ENCODE peak calls at places on chromosomes 13 and 19, in six cellular contexts. G is K562, N is body of pancreas, O is left ventricle myocardium inferior, Y is tibial nerve, A is fibroblast of lung. E is an unnamed sample. For H3K36me3, the result is how much of the 10 kb centered on the place peaks cover.

GRCh38 chr13:40181203-40181845 is 485.1 kb downstream of the FOXO1 start:
- DNase-seq in G (peak), N (peak), O (no peak), Y (no peak), A (peak), E (no peak)

GRCh38 chr13:37656247-37656940 is 57.8 kb upstream of the POSTN start:
- DNase-seq in G (no peak), N (no peak), O (no peak), Y (no peak), A (peak), E (no peak)

GRCh38 chr13:51970251-51970793 is 40.9 kb downstream of the ATP7B start:
- DNase-seq in G (no peak), N (no peak), O (no peak), Y (no peak), A (no peak), E (no peak)

GRCh38 chr19:10854350-10855089 is 6.3 kb downstream of the C19orf38 start:
- DNase-seq in G (no peak), N (no peak), O (no peak), Y (no peak), A (no peak), E (no peak)

GRCh38 chr19:15443838-15444237 is 5.9 kb downstream of the WIZ start:
- DNase-seq in G (no peak), N (no peak), O (peak), Y (no peak), A (no peak), E (no peak)

GRCh38 chr13:91722267-91722884 is 324.0 kb downstream of the GPC5 start:
- DNase-seq in G (peak), N (no peak), O (no peak), Y (no peak), A (peak), E (no peak)

GRCh38 chr13:26964278-26965057 is 203.9 kb upstream of the GPR12 start:
- DNase-seq in G (no peak), N (peak), O (no peak), Y (no peak), A (peak), E (no peak)

GRCh38 chr13:114268344-114269280 is 12.8 kb upstream of the UPF3A start:
- DNase-seq in G (no peak), N (no peak), O (no peak), Y (no peak), A (peak), E (no peak)

GRCh38 chr13:98033277-98034247 is 80.1 kb downstream of the IPO5 start:
- DNase-seq in G (no peak), N (peak), O (no peak), Y (peak), A (peak), E (no peak)

GRCh38 chr19:39946532-39946931 is 12.1 kb upstream of the FCGBP start:
- DNase-seq in G (no peak), N (no peak), O (no peak), Y (no peak), A (no peak), E (no peak)

GRCh38 chr13:99265823-99266426 is 7.7 kb upstream of the GPR18 start:
- DNase-seq in G (peak), N (no peak), O (no peak), Y (no peak), A (peak), E (no peak)

GRCh38 chr13:104597554-104598240 is 1531.5 kb upstream of the SLC10A2 start:
- DNase-seq in G (no peak), N (no peak), O (no peak), Y (no peak), A (peak), E (no peak)

GRCh38 chr13:36192166-36192565 is 22.2 kb downstream of the SOHLH2 start:
- DNase-seq in G (no peak), N (no peak), O (no peak), Y (no peak), A (peak), E (no peak)

GRCh38 chr19:12774588-12775555 is at the start of gene HOOK2:
- DNase-seq in G (peak), N (peak), O (no peak), Y (peak), A (no peak), E (peak)

GRCh38 chr13:105135852-105136251 is 1399.6 kb downstream of the EFNB2 start:
- DNase-seq in G (no peak), N (no peak), O (no peak), Y (no peak), A (peak), E (no peak)

GRCh38 chr19:57560049-57560491 is 407 bp upstream of the ZNF550 start:
- DNase-seq in G (no peak), N (no peak), O (peak), Y (no peak), A (peak), E (no peak)
- H3K27ac ChIP-seq in G (peak), N (peak), O (peak), Y (peak), A (peak), E (no peak)

GRCh38 chr13:75430618-75431209 is 51.3 kb downstream of the TBC1D4 start:
- DNase-seq in G (no peak), N (no peak), O (no peak), Y (no peak), A (no peak), E (no peak)
- H3K36me3 ChIP-seq in G (under half), N (under half), O (under half), Y (under half), A (under half), E (under half)

DNA sequence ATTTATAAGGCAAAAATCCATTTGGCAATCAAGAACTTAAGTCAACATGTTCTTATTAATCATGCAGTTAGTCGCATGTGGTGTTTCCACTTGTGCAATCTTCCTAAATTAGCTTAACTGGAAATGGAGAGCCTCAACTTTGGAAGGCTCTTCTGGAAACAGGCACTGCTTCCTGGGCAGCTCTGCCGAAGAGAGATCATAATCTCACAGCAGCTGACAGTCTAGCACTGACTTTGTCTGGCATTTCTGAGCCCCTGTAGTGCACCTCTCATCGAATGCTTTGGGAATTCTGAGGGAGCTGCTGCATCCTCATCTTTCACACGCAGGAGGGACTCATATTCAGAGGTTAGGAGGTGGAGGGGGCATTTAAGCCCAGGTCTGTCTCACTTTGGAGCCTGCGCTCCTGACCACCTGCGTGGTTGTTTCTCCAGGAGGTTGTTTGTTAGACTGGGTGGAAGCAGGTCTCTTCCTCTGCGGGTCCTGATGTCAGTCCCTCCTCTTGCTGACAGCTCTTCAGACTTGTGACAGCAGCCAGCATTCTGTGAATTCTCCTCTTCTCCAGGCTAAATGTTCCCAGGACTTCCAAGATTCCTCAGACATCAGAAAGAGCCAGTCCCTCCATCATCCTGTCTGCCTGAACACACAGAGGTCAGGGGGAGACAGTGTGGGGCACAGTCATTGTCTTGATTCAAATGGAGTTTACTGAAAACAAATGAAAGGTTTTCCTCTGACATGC is 100.4 kb upstream of the GJB6 start:
- DNase-seq in G (no peak), N (no peak), O (no peak), Y (peak), A (peak), E (no peak)
- H3K27ac ChIP-seq in G (no peak), N (no peak), O (no peak), Y (peak), A (no peak), E (no peak)

DNA sequence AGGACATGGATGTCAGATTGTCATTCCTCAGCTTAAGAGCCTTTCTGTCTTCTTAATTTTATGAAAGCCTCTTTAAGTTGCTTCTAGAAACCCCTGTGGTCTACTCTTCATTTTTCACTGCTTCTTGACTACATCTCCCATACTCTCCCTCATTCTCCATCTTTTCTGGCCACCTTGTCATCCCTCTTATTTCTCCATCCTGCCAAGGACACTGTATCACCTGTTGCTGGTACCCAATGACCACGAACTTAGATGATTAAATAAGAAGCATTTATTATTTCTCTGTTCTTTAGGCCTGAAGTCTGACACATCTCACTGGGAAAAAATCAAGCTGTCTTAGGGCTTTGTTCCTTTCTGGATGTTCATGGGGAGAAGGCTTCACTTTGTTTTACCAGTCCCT is 9.2 kb downstream of the ZNF223 start:
- DNase-seq in G (no peak), N (no peak), O (no peak), Y (no peak), A (no peak), E (no peak)
- H3K36me3 ChIP-seq in G (under half), N (under half), O (half or more), Y (under half), A (under half), E (under half)

DNA sequence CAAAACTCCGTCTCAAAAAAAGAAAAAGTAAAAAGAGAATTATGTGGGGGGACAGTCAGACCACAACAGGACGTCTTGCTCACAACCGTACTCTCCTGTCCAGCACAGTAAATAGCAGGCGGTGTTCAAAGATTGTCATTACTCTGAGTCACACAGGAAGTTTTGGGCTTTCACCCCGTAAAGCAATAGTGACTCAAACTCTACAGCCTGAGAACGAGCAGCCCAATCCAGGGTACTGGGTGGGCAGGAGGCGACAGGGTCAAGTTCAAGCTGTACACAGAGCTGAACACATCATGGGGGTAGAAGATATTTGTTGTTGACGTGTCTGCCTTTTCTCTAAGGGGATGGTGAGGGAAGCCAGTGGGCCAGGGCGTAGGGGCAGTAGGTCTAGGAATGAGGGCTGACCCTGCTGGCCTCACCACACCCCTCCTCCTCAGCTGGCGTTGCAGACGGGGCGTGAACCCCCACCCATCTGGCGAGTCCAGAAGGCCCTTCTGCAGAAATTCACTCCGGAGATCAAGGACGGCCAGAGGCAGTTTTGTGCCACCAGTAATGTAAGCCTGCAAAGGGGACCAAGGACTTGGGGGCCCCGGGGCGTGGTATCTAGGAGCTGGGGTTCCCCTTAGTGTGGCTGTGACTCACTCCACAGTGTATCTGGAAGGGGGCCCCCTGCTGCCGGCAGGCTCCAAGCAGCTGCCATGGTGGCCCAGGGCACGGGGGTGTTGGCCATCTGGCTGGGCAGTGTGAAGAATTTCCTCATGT is 23.3 kb downstream of the PRR12 start:
- DNase-seq in G (no peak), N (no peak), O (no peak), Y (no peak), A (peak), E (no peak)
- H3K27ac ChIP-seq in G (no peak), N (no peak), O (no peak), Y (peak), A (peak), E (peak)

GRCh38 chr19:2675892-2676291 is 26.6 kb downstream of the GNG7 start:
- DNase-seq in G (no peak), N (no peak), O (peak), Y (no peak), A (no peak), E (no peak)

GRCh38 chr19:2683430-2683995 is 19.0 kb downstream of the GNG7 start:
- DNase-seq in G (no peak), N (no peak), O (no peak), Y (no peak), A (no peak), E (no peak)

GRCh38 chr19:2679439-2679838 is 23.1 kb downstream of the GNG7 start:
- DNase-seq in G (no peak), N (no peak), O (no peak), Y (no peak), A (no peak), E (no peak)

GRCh38 chr19:2680808-2681207 is 21.7 kb downstream of the GNG7 start:
- DNase-seq in G (no peak), N (no peak), O (no peak), Y (no peak), A (no peak), E (no peak)

DNA sequence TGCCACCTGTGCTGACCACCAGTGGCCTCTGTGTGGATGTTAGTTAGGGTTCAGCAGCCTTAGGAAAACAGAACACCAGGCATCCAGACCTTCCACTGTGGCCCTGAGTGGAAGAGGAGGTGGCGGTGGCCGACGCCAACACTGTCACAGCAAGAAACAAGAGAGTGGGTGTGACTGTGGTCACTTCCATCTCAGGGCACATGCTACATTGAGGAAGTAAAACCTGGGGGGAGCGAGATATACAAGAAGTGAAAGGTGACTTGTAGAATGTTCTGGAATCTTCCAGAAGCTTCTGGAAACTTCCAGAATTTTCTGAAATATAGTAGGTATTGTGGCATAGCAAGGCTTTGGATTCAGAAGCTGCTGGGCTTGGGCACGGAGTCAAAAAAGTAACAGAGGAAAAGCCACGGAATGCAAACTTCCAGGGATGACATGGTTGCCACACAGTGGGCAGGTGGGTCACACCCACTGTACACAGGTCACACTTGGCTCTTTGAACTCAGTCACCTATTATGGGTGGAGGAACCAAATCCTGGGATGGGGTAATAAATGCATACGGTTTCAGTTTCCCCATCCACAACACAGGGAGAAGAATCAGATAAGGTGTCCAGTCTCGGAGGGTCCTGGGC is 24.3 kb downstream of the GNG7 start:
- DNase-seq in G (no peak), N (no peak), O (no peak), Y (no peak), A (no peak), E (no peak)
- H3K36me3 ChIP-seq in G (under half), N (under half), O (under half), Y (under half), A (under half), E (under half)

E was measured in effector memory CD4-positive, alpha-beta T cell.